ENCODE peak calls at places on chromosomes 16 and 17, in ten cellular contexts. Q, U, I, S, A, C, W, G, L and Y are unnamed samples.
A peak's percentile ranks its signal among the peaks of the same experiment; 100 is the strongest.

GRCh38 chr16:70729292-70729691 is 43.4 kb upstream of the MTSS2 start:
- DNase-seq in G (no peak), W (no peak), L (no peak), A (no peak), U (no peak), I (no peak), Q (no peak), S (no peak), C (no peak), Y (no peak)

GRCh38 chr16:47359478-47359877 is 101.4 kb downstream of the ITFG1 start:
- DNase-seq in W (no peak), G (no peak), C (no peak), L (no peak), S (no peak), I (no peak), A (peak; percentile 20), U (no peak), Q (no peak), Y (no peak)

GRCh38 chr16:22162658-22163009 is 328 bp downstream of the SDR42E2 start:
- DNase-seq in U (no peak), S (no peak), G (no peak), W (no peak), L (no peak), A (no peak), C (no peak), Q (no peak), I (no peak), Y (no peak)

GRCh38 chr17:76868669-76869208 is 535 bp downstream of the MGAT5B start:
- DNase-seq in S (no peak), I (no peak), U (no peak), Q (no peak), C (no peak), G (no peak), L (no peak), A (no peak), W (no peak), Y (no peak)

GRCh38 chr17:1617620-1618174 is 10.9 kb downstream of the SLC43A2 start:
- DNase-seq in W (no peak), I (no peak), L (no peak), G (peak; percentile 47), U (no peak), Q (no peak), C (no peak), S (no peak), A (no peak), Y (no peak)

GRCh38 chr16:27322858-27323780 is 9.3 kb downstream of the IL4R start:
- DNase-seq in G (no peak), L (no peak), A (peak; percentile 60), U (no peak), Q (no peak), W (no peak), S (peak; percentile 50), C (no peak), I (no peak), Y (no peak)

GRCh38 chr17:44084131-44084538 is 13.6 kb downstream of the G6PC3 start:
- DNase-seq in L (no peak), Q (no peak), A (no peak), G (no peak), U (no peak), W (peak; percentile 29), I (no peak), C (no peak), S (no peak), Y (no peak)

GRCh38 chr16:51510416-51510815 is 359.3 kb upstream of the SALL1 start:
- DNase-seq in Q (no peak), C (no peak), I (no peak), U (no peak), G (no peak), W (no peak), L (no peak), S (no peak), A (no peak), Y (no peak)

GRCh38 chr17:40086150-40087044 is 14.0 kb downstream of the NR1D1 start:
- DNase-seq in L (no peak), A (peak; percentile 68), W (peak; percentile 53), C (no peak), S (no peak), U (no peak), I (peak; percentile 69), Q (no peak), G (peak; percentile 16), Y (peak; percentile 37)

GRCh38 chr16:20515580-20516179 is 60.5 kb downstream of the ACSM2B start:
- DNase-seq in C (no peak), I (no peak), A (no peak), U (no peak), S (no peak), Q (no peak), G (no peak), L (no peak), W (no peak), Y (no peak)

GRCh38 chr16:57503366-57503765 is 17.1 kb upstream of the DOK4 start:
- DNase-seq in G (no peak), S (no peak), L (no peak), Q (no peak), W (no peak), C (no peak), A (no peak), I (no peak), U (no peak), Y (no peak)

GRCh38 chr17:40351185-40352043 is 13.1 kb downstream of the GJD3 start:
- DNase-seq in G (no peak), L (no peak), U (no peak), A (no peak), C (no peak), W (no peak), I (no peak), S (no peak), Q (no peak), Y (no peak)

GRCh38 chr16:67897231-67897630 is 4.2 kb downstream of the PSKH1 start:
- DNase-seq in G (no peak), W (no peak), I (no peak), L (no peak), U (no peak), C (no peak), A (no peak), Q (no peak), S (no peak), Y (no peak)

GRCh38 chr17:82005701-82006348 is 16.9 kb downstream of the CENPX start:
- DNase-seq in G (no peak), U (no peak), Q (no peak), L (no peak), S (no peak), W (no peak), I (no peak), C (no peak), A (no peak), Y (peak; percentile 21)

GRCh38 chr17:75808905-75809621 is 24.5 kb downstream of the UNK start:
- DNase-seq in G (peak; percentile 85), W (no peak), S (peak; percentile 85), U (no peak), C (no peak), L (no peak), A (peak; percentile 72), I (no peak), Q (no peak), Y (no peak)

GRCh38 chr16:80199614-80200013 is 341.2 kb upstream of the DYNLRB2 start:
- DNase-seq in Q (no peak), S (no peak), A (no peak), G (no peak), W (no peak), C (no peak), I (no peak), U (no peak), L (no peak), Y (no peak)

GRCh38 chr16:79261461-79261860 is 339.1 kb downstream of the MAF start:
- DNase-seq in I (peak; percentile 33), Q (no peak), C (no peak), L (no peak), W (peak; percentile 66), G (no peak), A (no peak), U (peak; percentile 52), S (peak; percentile 74), Y (no peak)

GRCh38 chr16:10668322-10669045 is 26.2 kb downstream of the TEKT5 start:
- DNase-seq in I (peak; percentile 14), Q (no peak), A (no peak), C (no peak), G (no peak), U (no peak), W (peak; percentile 9), S (no peak), L (no peak), Y (peak; percentile 32)

GRCh38 chr16:11621539-11621919 is 34.8 kb upstream of the LITAF start:
- DNase-seq in I (no peak), U (no peak), L (no peak), S (no peak), G (no peak), W (no peak), C (no peak), Q (no peak), A (no peak), Y (no peak)

GRCh38 chr17:81556175-81556691 is 4.1 kb upstream of the FAAP100 start:
- DNase-seq in W (no peak), L (no peak), S (no peak), I (no peak), G (no peak), U (no peak), A (no peak), C (no peak), Q (no peak), Y (no peak)

GRCh38 chr16:81737885-81738536 is 41.1 kb upstream of the PLCG2 start:
- DNase-seq in G (peak; percentile 73), I (peak; percentile 78), U (peak; percentile 77), W (peak; percentile 84), S (peak; percentile 94), A (peak; percentile 91), C (peak; percentile 70), Q (no peak), L (peak; percentile 31), Y (peak; percentile 70)